ENCODE peak calls at places on chromosomes 11 and 22, in five cellular contexts. I, D, K, X and R are unnamed samples.

GRCh38 chr11:78420255-78420764 is 2.7 kb upstream of the GAB2 start:
- DNase-seq in I (no peak), D (no peak), K (peak; percentile 58), X (peak; percentile 72), R (peak; percentile 83)

GRCh38 chr11:22189660-22190059 is 3.2 kb upstream of the ANO5 start:
- DNase-seq in I (no peak), D (no peak), K (no peak), X (no peak), R (no peak)

GRCh38 chr22:50461536-50461935 is 13.3 kb downstream of the SBF1 start:
- DNase-seq in I (no peak), D (no peak), K (no peak), X (no peak), R (no peak)

GRCh38 chr11:7986768-7987559 is at the start of gene EIF3F:
- DNase-seq in I (peak; percentile 100), D (peak; percentile 66), K (peak; percentile 98), X (peak; percentile 92), R (peak; percentile 84)

GRCh38 chr22:49861642-49862407 is 8.2 kb downstream of the ZBED4 start:
- DNase-seq in I (no peak), D (no peak), K (no peak), X (no peak), R (no peak)

GRCh38 chr11:37306563-37306962 is 708.5 kb upstream of the RAG2 start:
- DNase-seq in I (no peak), D (no peak), K (no peak), X (no peak), R (no peak)

GRCh38 chr11:109309153-109309552 is 112.8 kb upstream of the C11orf87 start:
- DNase-seq in I (no peak), D (no peak), K (no peak), X (no peak), R (no peak)

GRCh38 chr22:42915980-42916765 is 59.1 kb upstream of the ARFGAP3 start:
- DNase-seq in I (no peak), D (no peak), K (peak; percentile 78), X (no peak), R (no peak)

GRCh38 chr11:92765965-92766371 is 203.5 kb upstream of the MTNR1B start:
- DNase-seq in I (no peak), D (no peak), K (peak; percentile 6), X (no peak), R (no peak)

GRCh38 chr22:28112548-28113043 is 193.5 kb upstream of the PITPNB start:
- DNase-seq in I (peak; percentile 48), D (no peak), K (peak; percentile 48), X (no peak), R (no peak)

GRCh38 chr11:133339495-133340140 is 192.7 kb downstream of the OPCML start:
- DNase-seq in I (no peak), D (no peak), K (no peak), X (no peak), R (no peak)

GRCh38 chr22:22060200-22061084 is 77.9 kb upstream of the TOP3B start:
- DNase-seq in I (peak; percentile 22), D (peak; percentile 55), K (peak; percentile 47), X (peak; percentile 44), R (peak; percentile 44)

GRCh38 chr11:107598225-107599139 is 7.5 kb downstream of the ELMOD1 start:
- DNase-seq in I (peak; percentile 26), D (no peak), K (no peak), X (no peak), R (peak; percentile 23)

GRCh38 chr11:118572914-118573550 is 823 bp downstream of the ARCN1 start:
- DNase-seq in I (peak; percentile 8), D (no peak), K (no peak), X (no peak), R (no peak)

GRCh38 chr22:23806837-23807236 is 20.1 kb downstream of the SMARCB1 start:
- DNase-seq in I (no peak), D (no peak), K (no peak), X (no peak), R (no peak)

GRCh38 chr22:23803001-23803819 is 16.4 kb downstream of the SMARCB1 start:
- DNase-seq in I (no peak), D (no peak), K (no peak), X (peak; percentile 45), R (no peak)

GRCh38 chr22:23801886-23802377 is 15.2 kb downstream of the SMARCB1 start:
- DNase-seq in I (no peak), D (no peak), K (no peak), X (no peak), R (no peak)

GRCh38 chr22:23801238-23801821 is 14.6 kb downstream of the SMARCB1 start:
- DNase-seq in I (no peak), D (no peak), K (no peak), X (no peak), R (no peak)

DNA sequence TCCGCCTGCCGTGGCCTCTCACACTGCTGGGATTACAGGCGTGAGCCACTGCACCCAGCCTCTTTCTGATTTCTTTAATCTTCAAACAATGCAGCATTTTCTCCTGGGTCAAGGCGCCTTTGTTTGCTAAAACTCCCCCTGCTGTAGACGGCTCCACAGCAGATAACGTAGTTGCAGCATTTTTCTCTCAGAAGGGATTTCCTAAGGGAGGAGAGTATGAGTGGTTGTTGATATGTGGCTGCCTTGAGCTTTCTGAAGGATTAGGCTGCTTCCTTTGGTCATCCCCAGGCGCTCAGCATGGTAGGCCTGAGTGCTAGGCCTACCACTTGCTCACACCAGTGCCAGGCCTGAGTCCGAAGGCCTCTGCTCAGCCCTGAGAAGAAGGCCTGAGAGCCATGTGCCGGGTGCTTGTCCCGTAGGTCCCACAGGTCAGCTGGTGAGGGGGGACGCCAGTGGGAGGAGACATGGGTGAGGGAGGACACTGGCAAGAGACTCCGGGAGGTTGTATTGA is 18.1 kb downstream of the SMARCB1 start:
- DNase-seq in I (no peak), D (no peak), K (no peak), X (no peak), R (no peak)
- TF ChIP-seq POLR2A in I (no peak), D (no peak), K (no peak), X (no peak), R (no peak)

GRCh38 chr22:17774928-17775675 is 833 bp upstream of the BID start:
- DNase-seq in I (no peak), D (no peak), K (no peak), X (no peak), R (no peak)

GRCh38 chr22:17775781-17776470 is 1.7 kb upstream of the BID start:
- DNase-seq in I (no peak), D (no peak), K (no peak), X (no peak), R (no peak)

GRCh38 chr22:17778412-17778976 is 4.2 kb upstream of the BID start:
- DNase-seq in I (no peak), D (no peak), K (no peak), X (no peak), R (no peak)

GRCh38 chr22:17777717-17778044 is 3.4 kb upstream of the BID start:
- DNase-seq in I (no peak), D (no peak), K (no peak), X (no peak), R (no peak)

DNA sequence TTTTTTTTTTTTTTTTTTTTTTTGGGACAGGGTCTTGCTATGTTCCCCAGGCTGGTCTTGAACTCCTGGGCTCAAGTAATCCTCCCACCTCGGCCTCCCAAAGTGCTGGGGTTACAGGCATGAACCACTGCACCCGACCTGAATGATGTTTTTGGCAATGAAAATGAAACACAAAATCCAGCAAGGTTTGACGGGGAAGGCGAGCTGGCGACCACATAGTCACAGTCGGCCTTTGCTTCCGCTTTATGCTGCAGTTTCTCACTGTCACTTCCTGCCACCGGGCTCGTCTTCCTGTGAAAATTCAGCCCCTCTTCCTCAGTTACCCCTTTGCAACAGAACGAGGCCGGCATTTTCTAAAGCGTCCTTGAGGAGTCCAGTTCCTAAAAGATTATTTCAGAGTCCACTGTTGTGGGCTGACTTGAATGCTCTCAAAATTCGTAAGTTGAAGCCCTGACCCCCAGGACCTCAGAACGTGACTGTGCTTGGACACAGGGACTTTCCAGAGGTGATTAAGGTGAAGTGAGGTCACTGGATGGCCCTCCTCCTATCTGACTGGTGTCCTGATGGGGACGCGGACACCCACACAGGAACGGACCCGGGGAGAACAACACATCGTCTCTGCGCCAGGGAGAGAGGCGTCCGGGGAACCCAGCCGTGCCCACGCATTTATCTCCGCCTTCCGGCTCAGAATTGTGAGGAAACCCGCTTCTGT is 2.9 kb upstream of the BID start:
- DNase-seq in I (no peak), D (peak; percentile 76), K (peak; percentile 53), X (peak; percentile 58), R (no peak)
- TF ChIP-seq POLR2A in I (no peak), D (peak; percentile 92), K (peak; percentile 19), X (peak; percentile 15), R (no peak)

DNA sequence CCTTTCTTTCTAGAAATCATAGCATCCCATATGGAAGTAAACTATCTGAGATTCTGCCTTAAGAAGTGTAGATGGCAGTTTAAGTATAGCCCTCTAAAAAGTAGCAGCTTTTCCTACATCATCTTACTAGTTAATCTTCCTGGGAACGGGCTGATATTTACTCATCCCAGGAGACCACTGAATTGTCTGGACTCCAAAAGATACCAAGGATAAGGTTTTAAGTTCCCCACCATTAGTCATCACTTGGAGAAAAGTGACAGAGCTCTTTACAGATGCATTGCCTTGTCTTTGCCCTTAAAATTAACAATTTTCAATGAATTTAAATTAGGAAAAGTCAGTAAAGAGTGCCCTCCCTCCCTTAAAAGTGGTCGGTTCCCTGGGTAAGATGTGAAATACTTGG is 129.5 kb downstream of the MAML2 start:
- DNase-seq in I (no peak), D (no peak), K (no peak), X (no peak), R (no peak)
- TF ChIP-seq POLR2A in I (no peak), D (no peak), K (no peak), X (no peak), R (no peak)

GRCh38 chr11:46363031-46363407 is 15.8 kb downstream of the DGKZ start:
- DNase-seq in I (no peak), D (no peak), K (peak; percentile 71), X (no peak), R (peak; percentile 94)

GRCh38 chr11:46360878-46361277 is 13.6 kb downstream of the DGKZ start:
- DNase-seq in I (no peak), D (no peak), K (no peak), X (no peak), R (no peak)

GRCh38 chr11:46362146-46363030 is 15.1 kb downstream of the DGKZ start:
- DNase-seq in I (no peak), D (no peak), K (no peak), X (no peak), R (no peak)

GRCh38 chr11:46359936-46360335 is 12.7 kb downstream of the DGKZ start:
- DNase-seq in I (no peak), D (no peak), K (no peak), X (no peak), R (no peak)

DNA sequence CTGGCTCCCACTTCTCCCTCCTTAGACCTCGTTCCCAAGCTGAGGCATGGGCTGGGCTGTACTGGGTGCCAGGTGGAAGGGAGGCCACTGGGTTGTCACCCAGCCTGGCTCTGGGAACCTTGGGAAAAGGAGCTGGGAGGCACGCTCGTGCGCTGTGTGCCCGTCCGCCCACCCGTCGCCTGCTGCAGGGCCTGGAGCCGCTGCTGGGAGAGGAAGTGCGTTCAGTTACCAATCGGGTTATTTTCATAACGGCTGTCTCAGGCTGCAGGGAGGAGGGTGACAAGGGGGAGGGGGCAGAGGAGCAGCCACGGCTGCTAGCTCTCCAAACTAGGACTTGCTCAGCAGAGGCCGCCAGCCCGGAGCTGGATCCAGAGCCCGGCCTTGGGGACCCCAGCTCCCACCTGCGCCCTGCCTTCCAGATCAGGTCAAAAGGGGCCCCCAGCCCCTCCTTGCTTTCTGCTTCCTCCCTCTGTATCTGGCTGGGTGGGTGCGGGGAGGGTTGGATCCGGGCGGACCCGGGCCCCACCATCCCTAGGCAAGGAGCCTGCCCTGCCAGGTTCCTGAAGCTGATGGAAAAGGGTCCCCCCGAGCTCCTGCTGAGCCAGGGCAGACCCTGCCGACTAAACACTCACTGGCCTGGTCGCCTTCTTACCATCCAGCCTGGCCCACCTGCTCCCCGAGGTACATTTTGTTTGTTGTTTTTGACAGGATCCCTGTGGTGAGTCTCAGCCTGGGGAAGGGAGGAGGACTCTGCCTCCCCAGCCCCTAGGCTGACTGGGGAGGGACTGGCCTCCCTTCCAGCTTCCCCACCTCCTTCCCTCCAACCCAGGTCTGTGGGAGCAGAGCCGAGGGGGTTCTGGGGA is 14.3 kb downstream of the DGKZ start:
- DNase-seq in I (no peak), D (peak; percentile 97), K (peak; percentile 70), X (peak; percentile 56), R (no peak)
- TF ChIP-seq POLR2A in I (no peak), D (peak; percentile 78), K (peak; percentile 26), X (peak; percentile 26), R (no peak)